ENCODE peak calls at places on chromosomes 5 and 9, in six cellular contexts. H, S, A, I, F and C are unnamed samples.
A peak's percentile ranks its signal among the peaks of the same experiment; 100 is the strongest.

GRCh38 chr9:14313378-14313940 is 482 bp downstream of the NFIB start:
- DNase-seq in H (no peak), A (peak; percentile 47), I (no peak), F (peak; percentile 66), S (no peak), C (no peak)

GRCh38 chr5:131068893-131069643 is 96.0 kb downstream of the HINT1 start:
- DNase-seq in I (peak; percentile 34), H (peak; percentile 39), S (no peak), A (no peak), F (no peak), C (peak; percentile 37)

GRCh38 chr9:74122661-74123060 is 374.5 kb upstream of the RORB start:
- DNase-seq in S (no peak), A (no peak), H (no peak), I (no peak), F (no peak), C (no peak)

GRCh38 chr5:138927979-138928378 is 52.8 kb upstream of the LRRTM2 start:
- DNase-seq in H (no peak), A (no peak), I (no peak), S (peak; percentile 32), F (no peak), C (no peak)

GRCh38 chr5:60810438-60811085 is 33.5 kb downstream of the ELOVL7 start:
- DNase-seq in F (no peak), H (no peak), S (peak; percentile 61), A (no peak), I (no peak), C (no peak)

GRCh38 chr5:60248900-60249299 is 355.4 kb upstream of the PDE4D start:
- DNase-seq in A (no peak), S (no peak), I (peak; percentile 1), F (no peak), H (peak; percentile 70), C (no peak)

GRCh38 chr5:21680661-21681060 is 1172.5 kb downstream of the CDH12 start:
- DNase-seq in I (no peak), F (no peak), S (no peak), H (no peak), A (no peak), C (no peak)

GRCh38 chr9:114070188-114071103 is 7.7 kb downstream of the AMBP start:
- DNase-seq in F (no peak), H (no peak), S (no peak), I (no peak), A (no peak), C (no peak)

GRCh38 chr5:1706428-1706827 is 93.2 kb downstream of the MRPL36 start:
- DNase-seq in A (no peak), F (no peak), S (no peak), I (no peak), H (no peak), C (no peak)

GRCh38 chr5:174221454-174221853 is 175.9 kb downstream of the NSG2 start:
- DNase-seq in I (no peak), S (no peak), A (no peak), F (no peak), H (no peak), C (no peak)

DNA sequence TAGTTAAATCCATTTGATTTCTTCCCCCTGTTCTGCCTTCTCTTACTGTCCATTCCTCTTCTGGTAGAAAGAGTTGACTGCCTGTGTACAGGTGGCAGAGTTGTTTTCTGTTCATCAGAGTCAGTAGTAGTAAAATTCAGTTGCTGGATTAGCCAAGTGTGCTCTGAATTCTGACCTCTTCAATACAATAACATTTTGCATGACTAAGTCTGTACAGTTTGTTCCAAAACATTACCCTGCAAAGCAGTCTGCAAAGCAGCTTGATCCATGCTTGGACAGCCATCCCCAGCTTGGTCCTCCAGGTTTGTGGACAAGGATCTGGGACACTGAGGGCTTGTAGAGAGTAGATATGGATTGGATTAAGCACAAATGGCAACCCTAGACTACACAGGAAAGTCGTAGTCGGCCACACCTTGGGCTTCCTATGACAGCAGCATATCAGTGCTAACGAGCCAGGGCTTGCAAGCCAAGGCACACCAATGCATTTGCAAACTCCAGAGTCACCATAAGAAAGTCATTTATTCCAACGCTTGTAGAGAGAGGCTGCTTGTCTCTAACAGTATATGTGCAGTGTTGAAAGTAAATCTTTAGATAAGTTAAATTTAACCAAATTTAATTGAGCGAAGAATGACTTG is 25.2 kb downstream of the IL12B start:
- DNase-seq in A (no peak), I (no peak), F (no peak), S (no peak), H (no peak), C (no peak)
- TF ChIP-seq TAF1 in A (no peak), I (no peak), F (no peak), S (no peak), H (no peak), C (no peak)

GRCh38 chr9:136668983-136669790 is 6.5 kb downstream of the EGFL7 start:
- DNase-seq in A (peak; percentile 64), H (no peak), S (no peak), I (no peak), F (no peak), C (no peak)

GRCh38 chr9:136669791-136670464 is 7.2 kb downstream of the EGFL7 start:
- DNase-seq in F (no peak), H (no peak), S (no peak), I (no peak), A (peak; percentile 32), C (no peak)

GRCh38 chr9:136666364-136667216 is 3.9 kb downstream of the EGFL7 start:
- DNase-seq in A (peak; percentile 51), F (no peak), H (no peak), S (no peak), I (no peak), C (no peak)

GRCh38 chr9:136667217-136667939 is 4.7 kb downstream of the EGFL7 start:
- DNase-seq in F (no peak), S (no peak), I (no peak), A (peak; percentile 34), H (no peak), C (no peak)

GRCh38 chr9:136667940-136668760 is 5.4 kb downstream of the EGFL7 start:
- DNase-seq in F (no peak), A (peak; percentile 46), I (no peak), H (no peak), S (no peak), C (no peak)
- TF ChIP-seq POLR2AphosphoS5 in F (no peak), A (no peak), I (no peak), H (no peak), S (no peak), C (no peak)

DNA sequence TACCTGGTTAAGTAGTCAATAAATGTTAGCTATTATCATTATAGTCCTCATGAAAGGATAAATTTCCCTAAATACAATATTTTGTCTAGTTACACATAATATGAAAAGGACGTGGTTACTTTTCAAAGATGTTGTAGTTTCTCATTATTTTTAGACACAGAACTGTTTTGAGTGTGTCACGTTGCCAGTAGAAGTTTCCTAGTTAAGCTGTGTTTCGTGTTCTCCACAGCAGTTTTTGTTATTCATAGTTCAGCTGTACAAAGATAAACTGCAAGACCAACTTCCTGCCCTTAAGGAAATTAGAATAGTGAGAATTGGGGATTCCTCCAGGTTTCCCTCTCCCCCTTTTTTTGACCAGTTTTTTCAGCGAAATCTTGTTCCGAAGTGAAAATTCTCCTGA is 176.0 kb downstream of the PAM start:
- DNase-seq in H (no peak), S (no peak), F (no peak), A (no peak), I (no peak), C (no peak)
- TF ChIP-seq POLR2A in H (no peak), S (no peak), F (no peak), A (no peak), I (no peak), C (no peak)

GRCh38 chr9:101400120-101400519 is 1.5 kb downstream of the ZNF189 start:
- DNase-seq in H (no peak), A (peak; percentile 39), F (no peak), I (no peak), S (no peak), C (no peak)
- TF ChIP-seq TAF1 in H (no peak), A (no peak), F (no peak), I (no peak), S (no peak), C (no peak)

GRCh38 chr9:126886194-126886830 is 25.9 kb downstream of the ZBTB34 start:
- DNase-seq in I (no peak), H (no peak), F (no peak), S (no peak), A (no peak), C (no peak)

GRCh38 chr9:126886897-126887296 is 26.5 kb downstream of the ZBTB34 start:
- DNase-seq in S (no peak), A (no peak), H (no peak), I (no peak), F (no peak), C (no peak)

GRCh38 chr9:126894052-126894603 is 20.5 kb upstream of the RALGPS1 start:
- DNase-seq in H (no peak), A (no peak), S (no peak), I (no peak), F (no peak), C (no peak)

GRCh38 chr9:126893079-126893478 is 21.5 kb upstream of the RALGPS1 start:
- DNase-seq in S (peak; percentile 25), H (no peak), I (no peak), F (no peak), A (peak; percentile 36), C (no peak)

DNA sequence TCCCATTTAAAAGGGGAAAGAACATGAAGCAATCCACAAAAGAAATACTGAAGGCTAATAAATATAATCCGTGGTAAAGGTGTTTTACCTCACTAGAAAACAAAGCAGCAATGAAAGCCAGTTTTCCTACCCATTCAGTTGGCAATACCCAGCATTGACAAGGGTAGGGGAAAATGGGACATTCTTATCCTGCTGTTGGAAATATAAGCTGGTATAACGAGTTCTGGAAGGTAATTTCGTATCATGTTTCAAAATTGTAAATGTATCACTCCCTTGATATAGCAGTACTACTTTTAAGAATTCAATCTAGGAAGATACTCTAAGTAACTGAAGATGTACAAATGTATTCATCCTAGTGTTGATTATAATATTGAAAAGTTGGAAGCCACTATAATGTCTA is 22.9 kb upstream of the RALGPS1 start:
- DNase-seq in I (no peak), H (no peak), S (no peak), A (no peak), F (no peak), C (no peak)
- TF ChIP-seq POLR2AphosphoS5 in I (no peak), H (no peak), S (no peak), A (no peak), F (no peak), C (no peak)

GRCh38 chr9:33164138-33164809 is 2.9 kb downstream of the B4GALT1 start:
- DNase-seq in H (no peak), I (no peak), S (no peak), F (no peak), A (no peak), C (no peak)
- TF ChIP-seq POLR2A in H (no peak), I (no peak), S (no peak), F (no peak), A (no peak), C (no peak)